ENCODE peak calls at places on chromosomes 1 and 21, in six cellular contexts. One of them, this sample, is unnamed.

GRCh38 chr1:205534444-205534985 is 30.0 kb downstream of the CDK18 start:
- DNase-seq in body of pancreas: no peak
- DNase-seq in breast epithelium: no peak
- DNase-seq in stomach: no peak
- DNase-seq in K562: no peak
- DNase-seq in vagina: no peak
- DNase-seq in this sample: no peak

GRCh38 chr21:38965241-38965640 is 159.5 kb downstream of the ETS2 start:
- DNase-seq in body of pancreas: no peak
- DNase-seq in breast epithelium: no peak
- DNase-seq in stomach: no peak
- DNase-seq in K562: no peak
- DNase-seq in vagina: no peak
- DNase-seq in this sample: no peak

GRCh38 chr1:232873412-232873811 is 68.2 kb downstream of the MAP10 start:
- DNase-seq in body of pancreas: no peak
- DNase-seq in breast epithelium: no peak
- DNase-seq in stomach: no peak
- DNase-seq in K562: no peak
- DNase-seq in vagina: no peak
- DNase-seq in this sample: no peak

GRCh38 chr1:59150537-59151386 is 146.1 kb upstream of the FGGY start:
- DNase-seq in body of pancreas: peak; percentile 44
- DNase-seq in breast epithelium: peak; percentile 53
- DNase-seq in stomach: peak; percentile 41
- DNase-seq in K562: peak; percentile 37
- DNase-seq in vagina: peak; percentile 94
- DNase-seq in this sample: peak; percentile 94

GRCh38 chr1:59640851-59641250 is 173.9 kb upstream of the HOOK1 start:
- DNase-seq in body of pancreas: no peak
- DNase-seq in breast epithelium: no peak
- DNase-seq in stomach: no peak
- DNase-seq in K562: no peak
- DNase-seq in vagina: no peak
- DNase-seq in this sample: peak; percentile 52

GRCh38 chr21:42557420-42557819 is 43.8 kb downstream of the SLC37A1 start:
- DNase-seq in body of pancreas: no peak
- DNase-seq in breast epithelium: peak; percentile 19
- DNase-seq in stomach: no peak
- DNase-seq in K562: no peak
- DNase-seq in vagina: no peak
- DNase-seq in this sample: no peak

GRCh38 chr1:178946855-178947687 is 76.2 kb upstream of the ANGPTL1 start:
- DNase-seq in body of pancreas: peak; percentile 53
- DNase-seq in breast epithelium: no peak
- DNase-seq in stomach: no peak
- DNase-seq in K562: no peak
- DNase-seq in vagina: peak; percentile 76
- DNase-seq in this sample: no peak

GRCh38 chr1:228695015-228695955 is 40.0 kb upstream of the RHOU start:
- DNase-seq in body of pancreas: no peak
- DNase-seq in breast epithelium: no peak
- DNase-seq in stomach: no peak
- DNase-seq in K562: no peak
- DNase-seq in vagina: no peak
- DNase-seq in this sample: no peak

GRCh38 chr1:221874285-221875003 is 132.6 kb upstream of the DUSP10 start:
- DNase-seq in body of pancreas: no peak
- DNase-seq in breast epithelium: no peak
- DNase-seq in stomach: no peak
- DNase-seq in K562: no peak
- DNase-seq in vagina: no peak
- DNase-seq in this sample: no peak

GRCh38 chr1:219555802-219556201 is 57.1 kb downstream of the ZC3H11B start:
- DNase-seq in body of pancreas: no peak
- DNase-seq in breast epithelium: no peak
- DNase-seq in stomach: no peak
- DNase-seq in K562: no peak
- DNase-seq in vagina: no peak
- DNase-seq in this sample: no peak

GRCh38 chr21:25845729-25846256 is 111.0 kb downstream of the GABPA start:
- DNase-seq in body of pancreas: no peak
- DNase-seq in breast epithelium: no peak
- DNase-seq in stomach: no peak
- DNase-seq in K562: no peak
- DNase-seq in vagina: no peak
- DNase-seq in this sample: no peak

GRCh38 chr1:70075751-70076150 is 129.6 kb downstream of the LRRC40 start:
- DNase-seq in body of pancreas: no peak
- DNase-seq in breast epithelium: no peak
- DNase-seq in stomach: no peak
- DNase-seq in K562: no peak
- DNase-seq in vagina: no peak
- DNase-seq in this sample: no peak

GRCh38 chr1:62687903-62688686 is at the start of gene DOCK7:
- DNase-seq in body of pancreas: peak; percentile 82
- DNase-seq in breast epithelium: peak; percentile 63
- DNase-seq in stomach: peak; percentile 80
- DNase-seq in K562: peak; percentile 73
- DNase-seq in vagina: no peak
- DNase-seq in this sample: peak; percentile 61

GRCh38 chr1:85379203-85380136 is 85.5 kb downstream of the DDAH1 start:
- DNase-seq in body of pancreas: no peak
- DNase-seq in breast epithelium: no peak
- DNase-seq in stomach: no peak
- DNase-seq in K562: no peak
- DNase-seq in vagina: no peak
- DNase-seq in this sample: no peak

GRCh38 chr1:7491089-7491817 is 279.8 kb upstream of the VAMP3 start:
- DNase-seq in body of pancreas: peak; percentile 21
- DNase-seq in breast epithelium: no peak
- DNase-seq in stomach: no peak
- DNase-seq in K562: no peak
- DNase-seq in vagina: no peak
- DNase-seq in this sample: no peak

GRCh38 chr21:44532712-44533111 is 7.3 kb downstream of the KRTAP10-1 start:
- DNase-seq in body of pancreas: no peak
- DNase-seq in breast epithelium: peak; percentile 44
- DNase-seq in stomach: no peak
- DNase-seq in K562: no peak
- DNase-seq in vagina: no peak
- DNase-seq in this sample: no peak

GRCh38 chr1:154485106-154485505 is 16.9 kb upstream of the TDRD10 start:
- DNase-seq in body of pancreas: no peak
- DNase-seq in breast epithelium: no peak
- DNase-seq in stomach: peak; percentile 9
- DNase-seq in K562: no peak
- DNase-seq in vagina: no peak
- DNase-seq in this sample: peak; percentile 39

GRCh38 chr21:39088831-39089380 is 94.3 kb downstream of the PSMG1 start:
- DNase-seq in body of pancreas: no peak
- DNase-seq in breast epithelium: no peak
- DNase-seq in stomach: no peak
- DNase-seq in K562: peak; percentile 43
- DNase-seq in vagina: no peak
- DNase-seq in this sample: no peak

GRCh38 chr1:12201343-12202189 is 28.3 kb upstream of the VPS13D start:
- DNase-seq in body of pancreas: no peak
- DNase-seq in breast epithelium: no peak
- DNase-seq in stomach: no peak
- DNase-seq in K562: no peak
- DNase-seq in vagina: no peak
- DNase-seq in this sample: no peak

GRCh38 chr1:73736125-73736524 is 461.9 kb downstream of the LRRIQ3 start:
- DNase-seq in body of pancreas: no peak
- DNase-seq in breast epithelium: no peak
- DNase-seq in stomach: no peak
- DNase-seq in K562: no peak
- DNase-seq in vagina: no peak
- DNase-seq in this sample: no peak

GRCh38 chr1:244862699-244863490 is 1.4 kb downstream of the HNRNPU start:
- DNase-seq in body of pancreas: peak; percentile 99
- DNase-seq in breast epithelium: peak; percentile 98
- DNase-seq in stomach: peak; percentile 98
- DNase-seq in K562: peak; percentile 99
- DNase-seq in vagina: peak; percentile 97
- DNase-seq in this sample: peak; percentile 98

GRCh38 chr1:215228193-215228592 is 145.7 kb downstream of the KCNK2 start:
- DNase-seq in body of pancreas: no peak
- DNase-seq in breast epithelium: no peak
- DNase-seq in stomach: no peak
- DNase-seq in K562: no peak
- DNase-seq in vagina: no peak
- DNase-seq in this sample: no peak

GRCh38 chr1:153533689-153534201 is 2.0 kb downstream of the S100A6 start:
- DNase-seq in body of pancreas: no peak
- DNase-seq in breast epithelium: no peak
- DNase-seq in stomach: no peak
- DNase-seq in K562: peak; percentile 58
- DNase-seq in vagina: no peak
- DNase-seq in this sample: peak; percentile 44

GRCh38 chr21:27036736-27037301 is 69.9 kb upstream of the ADAMTS5 start:
- DNase-seq in body of pancreas: no peak
- DNase-seq in breast epithelium: no peak
- DNase-seq in stomach: no peak
- DNase-seq in K562: no peak
- DNase-seq in vagina: no peak
- DNase-seq in this sample: no peak

DNA sequence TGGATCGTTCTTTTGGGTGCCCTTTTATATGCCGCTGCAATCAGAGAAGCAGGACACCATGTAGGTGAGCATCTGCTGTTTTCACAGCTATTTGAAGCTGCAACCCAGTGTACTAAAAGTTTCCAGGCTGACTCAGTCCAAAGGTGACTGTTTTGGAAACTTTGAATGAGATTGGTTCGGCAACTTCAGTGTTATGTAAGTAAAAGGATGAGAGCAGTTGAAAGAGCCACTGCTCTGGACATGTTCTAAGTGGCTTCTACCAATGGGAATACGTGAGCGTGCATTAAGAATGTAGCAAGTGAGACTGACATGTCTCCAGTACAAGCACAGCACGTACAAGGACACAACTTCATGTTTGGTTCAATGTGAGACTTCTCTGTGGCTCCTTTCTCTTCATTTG is 55.6 kb downstream of the DDR2 start:
- DNase-seq in body of pancreas: no peak
- DNase-seq in breast epithelium: no peak
- DNase-seq in stomach: no peak
- DNase-seq in K562: no peak
- DNase-seq in vagina: no peak
- DNase-seq in this sample: no peak
- H3K27ac ChIP-seq in body of pancreas: no peak overlapping the region
- H3K27ac ChIP-seq in breast epithelium: no peak overlapping the region
- H3K27ac ChIP-seq in stomach: no peak overlapping the region
- H3K27ac ChIP-seq in K562: no peak overlapping the region
- H3K27ac ChIP-seq in vagina: peak overlapping the region; percentile 80
- H3K27ac ChIP-seq in this sample: no peak overlapping the region

DNA sequence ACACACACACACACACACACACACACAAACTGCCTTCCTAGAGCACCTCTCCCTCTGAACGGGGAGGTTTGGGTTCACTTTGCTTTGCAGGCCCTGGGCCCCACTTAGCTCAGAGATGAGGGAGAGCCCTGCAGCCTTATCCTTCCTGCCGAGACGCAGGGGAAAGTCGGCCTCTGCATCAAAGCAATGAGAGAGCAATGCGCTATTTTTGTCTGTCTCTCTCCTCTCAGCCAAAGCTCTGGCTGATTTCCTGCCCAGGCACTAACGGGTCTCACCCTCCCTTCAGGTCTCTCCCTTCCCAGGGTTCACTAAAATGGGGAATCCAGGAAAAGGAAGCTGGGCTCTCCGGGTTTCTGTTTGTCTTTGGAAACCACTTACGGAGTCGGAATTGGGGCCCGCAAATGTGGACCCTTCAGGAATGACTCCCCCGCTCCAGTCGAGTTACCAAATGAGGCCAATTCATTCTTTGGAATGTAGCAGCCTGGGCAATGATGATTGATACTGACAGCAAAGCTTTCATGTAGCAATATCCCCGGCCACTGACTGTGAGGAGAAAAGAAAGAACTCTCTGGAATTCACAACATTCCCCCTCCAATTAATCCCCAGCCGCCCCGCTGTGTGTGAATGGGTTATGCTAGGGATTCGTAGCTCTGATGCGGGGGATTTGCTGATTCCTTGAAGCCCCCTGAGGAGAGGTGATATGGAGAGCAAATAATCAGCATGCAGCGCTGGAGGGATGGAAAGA is 61.5 kb upstream of the WLS start:
- DNase-seq in body of pancreas: no peak
- DNase-seq in breast epithelium: no peak
- DNase-seq in stomach: no peak
- DNase-seq in K562: no peak
- DNase-seq in vagina: no peak
- DNase-seq in this sample: no peak
- H3K4me3 ChIP-seq in body of pancreas: no peak overlapping the region
- H3K4me3 ChIP-seq in breast epithelium: peak overlapping the region; percentile 39
- H3K4me3 ChIP-seq in stomach: no peak overlapping the region
- H3K4me3 ChIP-seq in K562: no peak overlapping the region
- H3K4me3 ChIP-seq in vagina: no peak overlapping the region
- H3K4me3 ChIP-seq in this sample: no peak overlapping the region

DNA sequence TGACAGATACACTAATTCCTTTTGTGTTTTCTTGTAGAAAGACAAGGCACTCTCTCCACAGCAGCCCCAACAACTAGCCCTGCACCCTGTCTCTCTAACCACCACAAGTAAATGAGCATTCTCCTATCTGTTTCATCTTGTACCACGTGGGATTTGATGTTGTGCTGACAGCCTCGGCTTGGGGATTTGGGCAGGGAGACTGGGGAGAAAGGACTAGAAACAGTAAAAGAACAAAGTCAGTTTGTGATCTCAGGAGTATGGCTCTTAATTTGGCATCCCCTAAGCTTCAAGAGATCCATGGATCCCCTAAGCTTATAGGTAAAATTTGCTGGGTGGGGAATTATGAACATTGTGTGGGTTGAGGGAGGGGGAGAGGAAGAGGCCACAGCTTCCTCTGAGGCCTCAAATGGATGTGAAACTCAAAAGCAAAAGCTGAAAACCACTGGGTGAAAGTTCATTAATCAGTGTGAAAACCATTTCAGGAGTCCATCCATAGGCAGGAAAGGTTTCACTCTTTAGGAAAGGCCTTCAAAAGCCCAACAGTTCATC is 3.1 kb downstream of the C1orf162 start:
- DNase-seq in body of pancreas: no peak
- DNase-seq in breast epithelium: no peak
- DNase-seq in stomach: no peak
- DNase-seq in K562: peak; percentile 21
- DNase-seq in vagina: no peak
- DNase-seq in this sample: no peak
- TF ChIP-seq POLR2A in body of pancreas: no peak
- TF ChIP-seq POLR2A in breast epithelium: no peak
- TF ChIP-seq POLR2A in stomach: no peak
- TF ChIP-seq POLR2A in K562: no peak
- TF ChIP-seq POLR2A in vagina: no peak
- TF ChIP-seq POLR2A in this sample: no peak

DNA sequence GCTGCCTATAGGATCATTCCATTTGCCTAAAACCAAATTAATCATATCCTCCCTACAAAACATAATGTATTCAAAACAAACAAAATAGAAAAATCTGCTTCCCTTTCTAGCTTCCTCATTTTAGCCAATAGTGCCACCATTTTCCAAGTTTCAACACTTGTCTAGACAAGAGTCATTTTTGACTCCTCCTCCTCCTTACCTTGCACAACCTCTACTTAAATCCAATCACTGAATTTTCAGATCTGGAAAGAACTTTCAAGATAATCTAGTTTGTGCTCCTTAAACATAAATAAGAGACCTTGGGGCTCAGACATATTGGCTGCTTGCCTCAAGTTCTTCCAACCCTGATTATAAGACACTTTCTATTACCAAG is 7.4 kb downstream of the STX6 start:
- DNase-seq in body of pancreas: no peak
- DNase-seq in breast epithelium: no peak
- DNase-seq in stomach: no peak
- DNase-seq in K562: no peak
- DNase-seq in vagina: no peak
- DNase-seq in this sample: no peak
- H3K27ac ChIP-seq in body of pancreas: no peak overlapping the region
- H3K27ac ChIP-seq in breast epithelium: no peak overlapping the region
- H3K27ac ChIP-seq in stomach: peak overlapping the region; percentile 39
- H3K27ac ChIP-seq in K562: no peak overlapping the region
- H3K27ac ChIP-seq in vagina: no peak overlapping the region
- H3K27ac ChIP-seq in this sample: no peak overlapping the region

This sample was measured in gastrocnemius medialis.